ENCODE peak calls at places on chromosomes 16 and 17, in eight cellular contexts. S is GM23248; Z is effector memory CD4-positive, alpha-beta T cell; V is aorta; Q is mesenchymal stem cell; F is psoas muscle; X is osteoblast; O is A673. U is an unnamed sample. For H3K27me3 and H3K36me3, the result is how much of the 10 kb centered on the place peaks cover.

GRCh38 chr17:10741416-10742140 is 11.8 kb upstream of the TMEM220 start:
- DNase-seq in Z (no peak), X (no peak), O (no peak), Q (no peak), V (no peak), F (no peak), S (no peak), U (no peak)

GRCh38 chr17:45782889-45783592 is 1.1 kb upstream of the CRHR1 start:
- DNase-seq in X (peak), Q (peak), Z (no peak), V (no peak), F (peak), S (peak), O (peak), U (no peak)

GRCh38 chr17:73278465-73279453 is 17.1 kb upstream of the CPSF4L start:
- DNase-seq in F (no peak), X (peak), Q (no peak), V (no peak), S (peak), O (peak), Z (no peak), U (peak)

GRCh38 chr16:67399749-67400704 is 6.7 kb upstream of the TPPP3 start:
- DNase-seq in Q (no peak), V (peak), O (no peak), S (no peak), Z (no peak), X (peak), F (peak), U (no peak)

GRCh38 chr16:3439637-3440036 is 3.7 kb downstream of the ZNF597 start:
- DNase-seq in Z (no peak), V (no peak), X (no peak), S (no peak), Q (no peak), O (no peak), F (no peak), U (no peak)

GRCh38 chr17:34645636-34646035 is 66.3 kb downstream of the TMEM132E start:
- DNase-seq in Z (no peak), X (no peak), F (no peak), V (no peak), S (no peak), Q (no peak), O (peak), U (no peak)

GRCh38 chr16:75250089-75250808 is 1.2 kb downstream of the BCAR1 start:
- DNase-seq in V (no peak), Q (peak), X (peak), Z (no peak), F (peak), O (no peak), S (peak), U (no peak)

GRCh38 chr16:3095869-3096268 is 3.2 kb downstream of the ZSCAN10 start:
- DNase-seq in X (peak), Z (peak), Q (no peak), O (peak), S (peak), V (no peak), F (peak), U (no peak)

GRCh38 chr16:30183961-30184429 is 593 bp downstream of the CORO1A start:
- DNase-seq in F (peak), Q (no peak), V (peak), O (no peak), S (no peak), X (peak), Z (peak), U (peak)

DNA sequence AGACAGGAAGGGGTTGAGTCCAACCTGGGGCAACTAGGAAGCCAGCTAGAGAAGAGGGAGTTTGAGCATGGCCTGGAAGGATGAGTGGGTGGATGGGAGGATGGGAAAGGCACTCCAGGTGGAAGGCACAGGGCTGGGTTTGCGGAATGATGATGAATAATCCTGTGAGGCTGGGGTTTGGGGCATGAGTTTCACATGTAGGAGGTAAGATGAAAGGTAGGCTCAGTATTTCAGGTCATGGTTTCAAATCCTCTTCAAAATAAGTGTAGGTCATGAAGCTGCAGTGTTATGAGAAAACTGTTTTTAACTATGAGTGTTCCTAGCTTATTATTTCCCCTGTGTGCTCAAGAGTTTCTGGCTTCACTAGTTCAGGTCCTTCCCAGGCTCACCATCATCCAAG is 130.3 kb downstream of the SKAP1 start:
- DNase-seq in Q (no peak), S (no peak), X (no peak), O (no peak), Z (no peak), V (no peak), F (no peak), U (no peak)
- H3K27me3 ChIP-seq in Q (under half), S (half or more), X (half or more), O (under half), Z (under half), V (under half), F (under half), U (under half)

DNA sequence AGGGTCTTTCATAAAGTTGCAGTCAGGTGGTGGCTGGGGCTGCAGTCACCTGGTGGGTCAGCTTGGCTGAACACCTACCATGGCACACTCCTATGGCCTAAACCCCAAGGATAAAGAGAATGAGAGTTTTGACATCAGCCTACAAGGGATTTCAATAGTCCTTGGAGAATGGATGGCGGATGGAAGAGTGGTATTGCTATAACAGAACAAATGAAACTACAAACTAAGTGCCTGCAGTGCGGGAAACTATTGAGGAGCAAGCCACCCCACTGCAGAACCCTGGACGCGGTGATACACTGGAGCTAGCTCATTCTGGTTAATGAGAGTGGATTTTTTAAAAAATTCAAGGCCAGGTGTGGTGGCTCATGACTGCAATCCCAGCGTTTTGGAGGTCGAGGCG is 3.0 kb upstream of the PRPSAP2 start:
- DNase-seq in X (no peak), Q (no peak), V (no peak), F (no peak), O (no peak), Z (no peak), S (no peak), U (no peak)
- H3K4me3 ChIP-seq in X (no peak), Q (peak), V (no peak), F (no peak), O (no peak), Z (no peak), S (peak), U (no peak)

GRCh38 chr16:22346463-22346862 is 28.0 kb downstream of the CDR2 start:
- DNase-seq in X (no peak), Z (no peak), Q (no peak), F (no peak), S (no peak), V (no peak), O (no peak), U (no peak)
- H3K36me3 ChIP-seq in X (half or more), Z (half or more), Q (half or more), F (under half), S (half or more), V (under half), O (half or more), U (half or more)

GRCh38 chr16:51157698-51158097 is 6.6 kb upstream of the SALL1 start:
- DNase-seq in F (no peak), O (no peak), Z (no peak), X (no peak), V (no peak), S (no peak), Q (no peak), U (no peak)
- H3K27me3 ChIP-seq in F (under half), O (under half), Z (under half), X (under half), V (under half), S (under half), Q (half or more), U (under half)

DNA sequence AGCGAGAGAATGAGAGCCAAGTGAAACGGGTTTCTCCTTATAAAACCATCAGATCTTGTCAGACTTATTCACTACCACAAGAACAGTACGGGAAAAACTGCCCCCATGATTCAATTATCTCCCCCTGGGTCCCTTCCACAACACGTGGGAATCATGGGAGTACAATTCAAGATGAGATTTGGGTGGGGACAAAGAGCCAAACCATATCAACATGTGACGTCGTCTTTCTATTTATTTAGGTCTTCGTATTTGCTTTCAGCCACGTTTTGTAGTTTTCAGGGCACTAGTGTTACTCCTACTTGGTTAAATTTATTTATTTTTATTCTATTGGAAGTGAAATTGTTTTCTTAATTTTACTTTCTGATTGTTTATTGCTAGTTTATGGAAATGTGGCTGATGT is 27.9 kb upstream of the CEP20 start:
- DNase-seq in Q (no peak), Z (no peak), F (no peak), S (no peak), O (no peak), V (no peak), X (no peak), U (no peak)
- H3K4me3 ChIP-seq in Q (no peak), Z (no peak), F (no peak), S (no peak), O (no peak), V (no peak), X (no peak), U (no peak)

GRCh38 chr16:17426451-17426850 is 44.3 kb downstream of the XYLT1 start:
- DNase-seq in O (no peak), X (no peak), V (no peak), Q (no peak), Z (no peak), F (no peak), S (no peak), U (no peak)

GRCh38 chr16:17419266-17419665 is 51.5 kb downstream of the XYLT1 start:
- DNase-seq in Z (no peak), F (no peak), O (no peak), Q (no peak), X (no peak), V (no peak), S (no peak), U (no peak)

GRCh38 chr16:17420821-17421220 is 49.9 kb downstream of the XYLT1 start:
- DNase-seq in Q (no peak), Z (no peak), F (no peak), V (no peak), S (peak), X (no peak), O (no peak), U (no peak)

GRCh38 chr16:17424771-17425170 is 46.0 kb downstream of the XYLT1 start:
- DNase-seq in V (no peak), X (no peak), O (no peak), F (no peak), S (no peak), Z (no peak), Q (no peak), U (no peak)

GRCh38 chr16:17423195-17423594 is 47.6 kb downstream of the XYLT1 start:
- DNase-seq in Z (no peak), X (no peak), O (no peak), S (no peak), F (no peak), Q (no peak), V (no peak), U (no peak)
- H3K36me3 ChIP-seq in Z (under half), X (under half), O (under half), S (under half), F (under half), Q (under half), V (under half), U (under half)